ENCODE peak calls at places on chromosomes 3 and 15, in nine cellular contexts. G is activated gamma-delta T cell treated with anti-CD3 and anti-CD28 coated beads, Interleukin-2, amount 50 U/mL, for 16 hours; A is astrocyte of the spinal cord; D is cardiac muscle cell; J is GDM1; N is left ventricle myocardium inferior; M is activated CD4-positive, alpha-beta T cell treated with anti-CD3 and anti-CD28 coated beads, Interleukin-2, amount 50 U/mL, for 48 hours; R is adrenal gland; Y is OCI-LY7. K is an unnamed sample.
A peak's percentile ranks its signal among the peaks of the same experiment; 100 is the strongest.

GRCh38 chr15:32718822-32719716 is 1.3 kb downstream of the GREM1 start:
- DNase-seq in G (no peak), R (no peak), J (no peak), D (peak; percentile 32), Y (no peak), A (peak; percentile 34), N (no peak), M (no peak), K (no peak)

GRCh38 chr15:62124176-62124952 is 40.7 kb downstream of the C2CD4B start:
- DNase-seq in R (no peak), D (peak; percentile 60), J (no peak), G (no peak), A (peak; percentile 56), Y (peak; percentile 6), N (no peak), M (no peak), K (no peak)

GRCh38 chr3:10160925-10161324 is 3.8 kb upstream of the IRAK2 start:
- DNase-seq in R (no peak), M (no peak), D (no peak), J (no peak), N (no peak), A (no peak), G (no peak), Y (no peak), K (no peak)

GRCh38 chr3:50365080-50365841 is 5.9 kb upstream of the TMEM115 start:
- DNase-seq in N (peak; percentile 82), R (peak; percentile 78), M (peak; percentile 94), G (peak; percentile 89), D (peak; percentile 76), A (peak; percentile 60), J (no peak), Y (peak; percentile 95), K (peak; percentile 69)

GRCh38 chr3:49199244-49199899 is 28.0 kb downstream of the KLHDC8B start:
- DNase-seq in R (peak; percentile 96), N (peak; percentile 98), D (peak; percentile 94), G (no peak), J (no peak), A (peak; percentile 84), M (peak; percentile 6), Y (no peak), K (no peak)

GRCh38 chr3:33915796-33916589 is 117.6 kb downstream of the PDCD6IP start:
- DNase-seq in R (peak; percentile 8), N (no peak), J (peak; percentile 20), Y (peak; percentile 44), D (peak; percentile 22), M (no peak), A (peak; percentile 40), G (no peak), K (peak; percentile 84)

GRCh38 chr15:45136378-45136764 is 6.6 kb downstream of the DUOX1 start:
- DNase-seq in A (no peak), R (no peak), Y (peak; percentile 18), J (no peak), M (no peak), G (no peak), D (no peak), N (no peak), K (no peak)

GRCh38 chr3:197191897-197192296 is 106.5 kb downstream of the DLG1 start:
- DNase-seq in G (no peak), A (no peak), M (no peak), N (no peak), R (no peak), Y (no peak), J (no peak), D (no peak), K (no peak)

GRCh38 chr3:56806407-56806806 is 4.7 kb upstream of the ARHGEF3 start:
- DNase-seq in Y (no peak), D (no peak), N (no peak), R (no peak), A (no peak), J (no peak), G (no peak), M (no peak), K (no peak)

GRCh38 chr15:26624128-26624527 is 148.7 kb downstream of the GABRB3 start:
- DNase-seq in Y (peak; percentile 57), M (no peak), G (no peak), R (no peak), D (no peak), J (no peak), N (no peak), A (no peak), K (no peak)

GRCh38 chr15:91942676-91943417 is 89.3 kb downstream of the SLCO3A1 start:
- DNase-seq in J (peak; percentile 58), N (peak; percentile 83), D (peak; percentile 97), A (peak; percentile 73), Y (peak; percentile 45), R (peak; percentile 91), M (peak; percentile 33), G (no peak), K (peak; percentile 94)

GRCh38 chr3:54791552-54792156 is 136.2 kb downstream of the LRTM1 start:
- DNase-seq in Y (no peak), A (no peak), D (no peak), R (no peak), N (no peak), M (no peak), J (no peak), G (no peak), K (no peak)

GRCh38 chr3:59245300-59245878 is 195.6 kb upstream of the CFAP20DC start:
- DNase-seq in A (peak; percentile 35), G (no peak), J (no peak), R (no peak), Y (no peak), D (peak; percentile 42), M (no peak), N (no peak), K (no peak)

GRCh38 chr15:63238796-63239195 is 38.6 kb upstream of the APH1B start:
- DNase-seq in M (peak; percentile 28), J (no peak), R (no peak), N (no peak), G (no peak), Y (no peak), D (peak; percentile 83), A (peak; percentile 60), K (peak; percentile 65)

GRCh38 chr3:61628636-61629035 is 67.3 kb downstream of the PTPRG start:
- DNase-seq in A (no peak), Y (no peak), M (no peak), N (no peak), D (no peak), R (no peak), G (no peak), J (no peak), K (no peak)

GRCh38 chr3:174820885-174821284 is 38.2 kb upstream of the NAALADL2 start:
- DNase-seq in A (no peak), R (no peak), D (no peak), Y (no peak), M (no peak), N (no peak), G (no peak), J (no peak), K (no peak)

GRCh38 chr3:72678892-72679291 is 169.4 kb downstream of the SHQ1 start:
- DNase-seq in J (no peak), M (no peak), Y (no peak), G (no peak), R (no peak), N (no peak), D (no peak), A (no peak), K (no peak)

GRCh38 chr15:51097553-51098330 is 3.0 kb upstream of the TNFAIP8L3 start:
- DNase-seq in N (no peak), A (peak; percentile 60), Y (no peak), D (peak; percentile 61), R (no peak), M (no peak), G (no peak), J (no peak), K (peak; percentile 61)

GRCh38 chr3:151724846-151725562 is 8.7 kb upstream of the AADACL2 start:
- DNase-seq in G (no peak), M (no peak), J (no peak), R (no peak), A (no peak), Y (no peak), N (no peak), D (no peak), K (no peak)

GRCh38 chr15:74787251-74788041 is 5.6 kb downstream of the CSK start:
- DNase-seq in M (peak; percentile 93), G (peak; percentile 88), A (peak; percentile 80), D (peak; percentile 76), Y (peak; percentile 97), J (peak; percentile 94), R (peak; percentile 62), N (peak; percentile 57), K (peak; percentile 95)

GRCh38 chr3:178536271-178537079 is at the start of gene KCNMB2:
- DNase-seq in M (no peak), N (no peak), R (no peak), J (no peak), Y (no peak), A (peak; percentile 24), D (peak; percentile 42), G (no peak), K (no peak)

GRCh38 chr3:46400000-46400734 is 6.7 kb downstream of the CCR5AS start:
- DNase-seq in M (no peak), Y (no peak), G (no peak), N (no peak), J (no peak), A (peak; percentile 22), D (peak; percentile 84), R (no peak), K (peak; percentile 81)

GRCh38 chr15:90419738-90420487 is 31.9 kb downstream of the IQGAP1 start:
- DNase-seq in A (peak; percentile 88), M (peak; percentile 21), J (no peak), R (no peak), G (no peak), N (no peak), Y (no peak), D (peak; percentile 74), K (no peak)

GRCh38 chr15:33182278-33182905 is 12.1 kb downstream of the FMN1 start:
- DNase-seq in N (no peak), A (no peak), G (no peak), Y (no peak), M (no peak), R (no peak), D (no peak), J (no peak), K (no peak)

GRCh38 chr3:46017720-46018119 is 9.6 kb downstream of the XCR1 start:
- DNase-seq in J (no peak), N (no peak), G (no peak), R (no peak), M (no peak), Y (no peak), D (peak; percentile 63), A (no peak), K (peak; percentile 92)

GRCh38 chr15:101675796-101676582 is 23.8 kb upstream of the TM2D3 start:
- DNase-seq in G (no peak), A (peak; percentile 92), J (no peak), N (no peak), D (peak; percentile 83), R (no peak), Y (no peak), M (no peak), K (no peak)

GRCh38 chr3:147572970-147573340 is 163.8 kb downstream of the ZIC1 start:
- DNase-seq in M (no peak), J (no peak), G (no peak), N (no peak), D (no peak), Y (no peak), R (no peak), A (no peak), K (no peak)

GRCh38 chr15:30962079-30962478 is 29.3 kb downstream of the MTMR10 start:
- DNase-seq in D (no peak), N (no peak), M (no peak), G (no peak), J (peak; percentile 42), R (no peak), A (no peak), Y (no peak), K (no peak)

GRCh38 chr3:16386536-16386935 is 121.5 kb downstream of the OXNAD1 start:
- DNase-seq in J (no peak), Y (no peak), A (no peak), G (no peak), R (no peak), N (no peak), D (no peak), M (no peak), K (no peak)

GRCh38 chr3:54733079-54733478 is 194.8 kb downstream of the LRTM1 start:
- DNase-seq in G (no peak), M (no peak), R (no peak), D (no peak), Y (no peak), N (no peak), J (no peak), A (no peak), K (no peak)

GRCh38 chr3:14273886-14274517 is 95.4 kb downstream of the LSM3 start:
- DNase-seq in G (no peak), A (no peak), D (no peak), Y (no peak), M (no peak), R (no peak), N (no peak), J (no peak), K (no peak)